ENCODE peak calls at places on chromosome 3, in four cellular contexts. V, N, P and M are unnamed samples.

GRCh38 chr3:9837701-9838582 is 5.9 kb downstream of the RPUSD3 start:
- DNase-seq in N (no peak), P (peak), V (no peak), M (no peak)

GRCh38 chr3:18423401-18424212 is 1.5 kb downstream of the SATB1 start:
- DNase-seq in N (peak), V (peak), P (peak), M (peak)

GRCh38 chr3:40827942-40828688 is 303.4 kb downstream of the ZNF621 start:
- DNase-seq in V (peak), P (no peak), N (no peak), M (no peak)

GRCh38 chr3:52477076-52477895 is 17.9 kb upstream of the STAB1 start:
- DNase-seq in V (no peak), N (no peak), P (no peak), M (no peak)

GRCh38 chr3:30273304-30274072 is 332.9 kb upstream of the TGFBR2 start:
- DNase-seq in P (no peak), N (no peak), V (no peak), M (no peak)

GRCh38 chr3:98930413-98930812 is 28.9 kb upstream of the DCBLD2 start:
- DNase-seq in P (no peak), V (no peak), N (no peak), M (no peak)

GRCh38 chr3:123723527-123724168 is 138.8 kb upstream of the HACD2 start:
- DNase-seq in N (peak), P (peak), V (peak), M (no peak)

GRCh38 chr3:48400824-48401433 is 28.9 kb downstream of the FBXW12 start:
- DNase-seq in V (peak), P (peak), N (peak), M (peak)

GRCh38 chr3:72036899-72037298 is 252.0 kb upstream of the PROK2 start:
- DNase-seq in V (no peak), P (no peak), N (no peak), M (no peak)

GRCh38 chr3:164468055-164468454 is 610.2 kb downstream of the SI start:
- DNase-seq in N (no peak), P (no peak), V (no peak), M (no peak)

GRCh38 chr3:177516130-177517011 is 319.1 kb upstream of the TBL1XR1 start:
- DNase-seq in N (peak), V (no peak), P (no peak), M (peak)

GRCh38 chr3:194285024-194285858 is 65.9 kb downstream of the CPN2 start:
- DNase-seq in P (no peak), V (no peak), N (no peak), M (no peak)

GRCh38 chr3:10310578-10310977 is 10.3 kb downstream of the SEC13 start:
- DNase-seq in P (no peak), N (no peak), V (no peak), M (no peak)

GRCh38 chr3:39208463-39209055 is 16.2 kb upstream of the XIRP1 start:
- DNase-seq in V (peak), N (peak), P (peak), M (no peak)

GRCh38 chr3:122458992-122459391 is 43.1 kb upstream of the WDR5B start:
- DNase-seq in N (peak), V (no peak), P (peak), M (no peak)

GRCh38 chr3:182735672-182736071 is 57.6 kb upstream of the ATP11B start:
- DNase-seq in P (no peak), V (no peak), N (no peak), M (no peak)

GRCh38 chr3:131360191-131360590 is 21.4 kb upstream of the NUDT16 start:
- DNase-seq in P (no peak), V (no peak), N (no peak), M (no peak)

GRCh38 chr3:52401551-52401950 is 43.4 kb downstream of the SEMA3G start:
- DNase-seq in N (no peak), V (no peak), P (no peak), M (peak)

GRCh38 chr3:73508330-73508954 is 116.3 kb downstream of the PDZRN3 start:
- DNase-seq in V (peak), P (peak), N (peak), M (no peak)

GRCh38 chr3:42012935-42013651 is 51.2 kb upstream of the ULK4 start:
- DNase-seq in N (peak), V (peak), P (peak), M (peak)

GRCh38 chr3:134777341-134777740 is 17.7 kb upstream of the EPHB1 start:
- DNase-seq in N (no peak), V (no peak), P (no peak), M (no peak)

GRCh38 chr3:105399611-105400010 is 32.9 kb downstream of the ALCAM start:
- DNase-seq in P (no peak), N (no peak), V (no peak), M (no peak)

GRCh38 chr3:27596920-27597319 is 112.7 kb upstream of the SLC4A7 start:
- DNase-seq in V (no peak), P (no peak), N (no peak), M (no peak)

GRCh38 chr3:76024640-76025039 is 239.3 kb upstream of the ZNF717 start:
- DNase-seq in P (no peak), V (no peak), N (peak), M (no peak)

GRCh38 chr3:53288214-53288613 is 32.4 kb upstream of the TKT start:
- DNase-seq in N (no peak), V (no peak), P (no peak), M (no peak)

GRCh38 chr3:27848826-27849225 is 126.7 kb upstream of the EOMES start:
- DNase-seq in V (no peak), N (no peak), P (no peak), M (no peak)

GRCh38 chr3:132174500-132174899 is 139.7 kb upstream of the CPNE4 start:
- DNase-seq in N (no peak), V (no peak), P (no peak), M (no peak)

GRCh38 chr3:191237045-191237882 is 38.2 kb downstream of the OSTN start:
- DNase-seq in V (no peak), N (no peak), P (no peak), M (no peak)

GRCh38 chr3:8581373-8581772 is 63.2 kb downstream of the SSUH2 start:
- DNase-seq in V (no peak), P (no peak), N (no peak), M (no peak)

GRCh38 chr3:99699841-99700240 is 61.4 kb downstream of the COL8A1 start:
- DNase-seq in N (no peak), P (no peak), V (no peak), M (no peak)

GRCh38 chr3:14150491-14151230 is 25.8 kb downstream of the TMEM43 start:
- DNase-seq in V (no peak), N (no peak), P (no peak), M (no peak)

GRCh38 chr3:81516042-81516441 is 245.4 kb downstream of the GBE1 start:
- DNase-seq in V (no peak), P (no peak), N (no peak), M (no peak)

GRCh38 chr3:69764861-69765260 is 25.6 kb downstream of the MITF start:
- DNase-seq in N (no peak), P (no peak), V (no peak), M (no peak)

GRCh38 chr3:150727653-150728502 is 24.2 kb upstream of the ERICH6 start:
- DNase-seq in N (no peak), V (peak), P (no peak), M (no peak)

GRCh38 chr3:51686512-51687215 is 15.6 kb downstream of the TEX264 start:
- DNase-seq in V (peak), P (peak), N (no peak), M (peak)

GRCh38 chr3:135918600-135918999 is 46.9 kb upstream of the PPP2R3A start:
- DNase-seq in V (no peak), N (peak), P (no peak), M (no peak)

GRCh38 chr3:158531334-158531733 is 39.7 kb upstream of the MLF1 start:
- DNase-seq in N (no peak), P (no peak), V (no peak), M (no peak)

DNA sequence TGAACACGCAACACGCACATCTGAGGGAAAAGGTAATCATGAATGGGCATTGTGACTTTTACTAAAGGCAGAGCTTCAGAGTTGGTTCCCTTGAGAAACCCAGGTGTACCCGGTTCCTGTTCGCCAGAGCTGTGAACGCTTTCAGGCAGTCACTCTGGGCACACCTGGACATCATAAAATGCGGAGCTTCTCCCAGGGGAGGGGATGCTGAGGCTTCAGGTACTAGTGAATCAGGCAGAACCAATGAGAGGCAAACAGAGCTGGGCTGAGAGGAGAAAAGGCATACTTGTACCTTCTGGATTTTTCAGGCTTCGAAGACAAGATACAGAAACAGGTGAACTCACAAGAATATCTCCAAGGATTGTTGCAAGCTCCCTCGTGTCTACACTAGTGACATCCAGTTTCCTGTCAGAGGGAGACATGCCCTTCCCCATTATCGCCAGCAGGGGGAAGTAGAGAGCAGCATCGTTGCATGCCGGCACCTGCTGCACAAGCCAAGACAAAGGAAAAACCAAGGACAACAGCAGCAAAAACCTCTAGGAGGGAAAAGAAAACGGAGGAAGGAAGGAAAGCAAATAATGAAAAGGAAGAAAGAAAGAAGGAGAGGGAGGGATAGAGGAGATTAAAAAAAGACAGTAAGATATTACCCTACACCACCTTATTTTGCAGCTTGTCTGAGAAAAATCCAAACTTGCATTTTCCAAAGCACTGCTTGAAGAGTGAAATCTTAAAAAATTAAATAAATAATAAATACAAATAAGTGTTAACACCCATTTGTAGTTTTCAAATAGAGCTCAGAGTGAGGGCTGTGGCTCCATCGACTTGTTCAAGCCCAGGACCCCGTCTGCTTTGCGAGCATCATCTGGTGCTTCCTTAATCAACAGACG is 2.0 kb downstream of the AHSG start:
- DNase-seq in P (peak), N (peak), V (peak), M (peak)
- TF ChIP-seq POLR2AphosphoS5 in P (no peak), N (no peak), V (no peak), M (no peak)

DNA sequence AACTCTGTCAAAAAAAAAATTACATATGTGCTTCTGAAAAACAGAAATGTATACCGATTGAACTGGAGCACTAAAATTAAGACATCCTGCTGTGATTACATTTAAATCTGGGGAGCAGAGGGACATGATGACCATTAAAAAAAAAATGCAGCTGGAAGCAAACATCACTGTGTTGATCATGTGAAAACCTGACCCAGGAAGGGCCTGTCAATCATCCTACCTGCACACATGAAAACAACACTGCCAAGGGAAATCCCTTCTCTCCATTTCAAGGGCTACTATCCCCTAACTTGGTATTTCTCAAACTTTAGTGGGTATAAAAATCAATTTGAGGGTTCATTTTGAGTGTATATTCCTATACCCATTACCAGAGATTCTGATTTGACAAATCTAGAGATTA is 719.9 kb upstream of the CBLB start:
- DNase-seq in P (no peak), N (no peak), V (no peak), M (no peak)
- H3K27ac ChIP-seq in P (no peak), N (no peak), V (no peak), M (no peak)

GRCh38 chr3:43388909-43389308 is 102.6 kb downstream of the SNRK start:
- DNase-seq in P (no peak), V (no peak), N (no peak), M (no peak)

GRCh38 chr3:43394071-43394501 is 107.7 kb downstream of the SNRK start:
- DNase-seq in P (no peak), N (no peak), V (no peak), M (peak)

GRCh38 chr3:43390255-43390588 is 103.9 kb downstream of the SNRK start:
- DNase-seq in V (no peak), N (no peak), P (no peak), M (no peak)

GRCh38 chr3:43389388-43390254 is 103.3 kb downstream of the SNRK start:
- DNase-seq in N (no peak), V (peak), P (peak), M (peak)

DNA sequence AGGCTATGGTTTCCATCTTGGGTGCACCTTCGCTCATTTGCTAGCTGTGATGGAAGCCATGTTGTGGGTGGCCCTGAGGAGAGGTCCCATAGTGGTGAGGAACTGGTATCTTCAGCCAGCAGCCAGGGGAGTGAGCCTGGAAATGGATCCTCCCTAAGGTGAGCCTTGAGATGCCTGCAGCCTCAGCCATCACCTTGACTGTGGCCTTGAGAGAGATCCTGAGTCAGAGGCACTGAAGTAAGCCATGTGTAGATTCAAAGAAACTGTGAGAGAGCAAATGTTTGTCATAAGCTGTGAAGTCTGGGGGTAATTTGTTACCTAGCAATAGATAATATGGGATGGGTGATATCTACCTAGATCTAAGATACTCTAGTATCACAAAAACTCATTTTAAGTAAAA is 105.3 kb downstream of the SNRK start:
- DNase-seq in P (no peak), N (no peak), V (no peak), M (no peak)
- TF ChIP-seq POLR2AphosphoS5 in P (no peak), N (no peak), V (no peak), M (no peak)

GRCh38 chr3:113953677-113954076 is 5.9 kb downstream of the ZDHHC23 start:
- DNase-seq in V (no peak), N (no peak), P (no peak), M (no peak)

GRCh38 chr3:113952921-113953320 is 5.1 kb downstream of the ZDHHC23 start:
- DNase-seq in N (no peak), V (no peak), P (no peak), M (no peak)

GRCh38 chr3:113946831-113947230 is 982 bp upstream of the ZDHHC23 start:
- DNase-seq in V (no peak), N (no peak), P (no peak), M (no peak)

GRCh38 chr3:113947372-113948014 is at the start of gene ZDHHC23:
- DNase-seq in V (peak), N (peak), P (peak), M (peak)

GRCh38 chr3:113948015-113948917 is 453 bp downstream of the ZDHHC23 start:
- DNase-seq in N (peak), P (peak), V (peak), M (peak)
- H3K27ac ChIP-seq in N (no peak), P (no peak), V (peak), M (peak)